ENCODE peak calls at places on chromosome 14, in five cellular contexts. N is cardiac fibroblast, C is kidney, M is bronchial epithelial cell, D is AG09309. Q is an unnamed sample.

GRCh38 chr14:80213602-80214001 is 2.3 kb upstream of the DIO2 start:
- DNase-seq in D (peak), M (peak), C (no peak), N (peak), Q (peak)

GRCh38 chr14:96091149-96091693 is 52.1 kb downstream of the C14orf132 start:
- DNase-seq in N (no peak), D (no peak), C (no peak), M (no peak), Q (no peak)

GRCh38 chr14:70943838-70944237 is 36.6 kb downstream of the PCNX1 start:
- DNase-seq in N (no peak), C (no peak), D (no peak), M (no peak), Q (no peak)

GRCh38 chr14:37170237-37170636 is 2.2 kb downstream of the SLC25A21 start:
- DNase-seq in M (peak), D (no peak), C (no peak), N (no peak), Q (no peak)

GRCh38 chr14:72892879-72893635 is 844 bp downstream of the DPF3 start:
- DNase-seq in M (no peak), D (no peak), N (no peak), C (peak), Q (peak)

GRCh38 chr14:98957211-98958047 is 314.6 kb downstream of the BCL11B start:
- DNase-seq in D (peak), M (peak), N (peak), C (no peak), Q (peak)

GRCh38 chr14:50083467-50084337 is 32.7 kb downstream of the VCPKMT start:
- DNase-seq in D (no peak), C (peak), M (no peak), N (no peak), Q (no peak)

GRCh38 chr14:72726444-72726843 is 167.5 kb downstream of the DPF3 start:
- DNase-seq in N (peak), D (no peak), C (no peak), M (no peak), Q (no peak)

GRCh38 chr14:21537088-21537424 is 10.9 kb upstream of the SALL2 start:
- DNase-seq in N (no peak), D (no peak), C (no peak), M (no peak), Q (no peak)

GRCh38 chr14:102545461-102546265 is 36.1 kb upstream of the ANKRD9 start:
- DNase-seq in M (no peak), D (peak), N (peak), C (no peak), Q (no peak)

GRCh38 chr14:101604228-101604934 is 43.1 kb downstream of the DIO3 start:
- DNase-seq in C (no peak), M (no peak), N (no peak), D (no peak), Q (no peak)

GRCh38 chr14:51328089-51328941 is 88.3 kb downstream of the TMX1 start:
- DNase-seq in M (peak), N (peak), D (no peak), C (no peak), Q (peak)

GRCh38 chr14:77459072-77459723 is 1.3 kb downstream of the AHSA1 start:
- DNase-seq in D (peak), N (peak), C (no peak), M (peak), Q (peak)

GRCh38 chr14:94992046-94992445 is 165.3 kb downstream of the DICER1 start:
- DNase-seq in M (peak), D (no peak), C (no peak), N (no peak), Q (no peak)

GRCh38 chr14:21868442-21869046 is 194.9 kb upstream of the OR4E1 start:
- DNase-seq in C (no peak), M (peak), D (no peak), N (peak), Q (peak)

GRCh38 chr14:31360919-31361662 is 59.3 kb downstream of the HEATR5A start:
- DNase-seq in D (no peak), M (peak), N (no peak), C (no peak), Q (peak)

GRCh38 chr14:33848706-33849454 is 102.0 kb downstream of the EGLN3 start:
- DNase-seq in D (no peak), M (peak), C (peak), N (peak), Q (peak)

GRCh38 chr14:78758333-78758732 is 588.2 kb downstream of the NRXN3 start:
- DNase-seq in D (no peak), C (no peak), M (peak), N (peak), Q (peak)

GRCh38 chr14:101681795-101682194 is 79.7 kb upstream of the PPP2R5C start:
- DNase-seq in D (no peak), M (no peak), C (no peak), N (no peak), Q (no peak)

GRCh38 chr14:89503458-89503996 is 86.5 kb upstream of the FOXN3 start:
- DNase-seq in M (no peak), N (no peak), D (no peak), C (no peak), Q (no peak)

GRCh38 chr14:60647081-60647836 is 2.0 kb downstream of the SIX1 start:
- DNase-seq in C (peak), N (no peak), D (no peak), M (peak), Q (peak)

GRCh38 chr14:61326847-61327246 is 5.5 kb downstream of the PRKCH start:
- DNase-seq in D (no peak), C (peak), M (peak), N (peak), Q (no peak)

GRCh38 chr14:50531595-50532501 is 521 bp downstream of the MAP4K5 start:
- DNase-seq in D (no peak), M (no peak), C (peak), N (peak), Q (peak)

GRCh38 chr14:63438065-63438757 is 105.0 kb downstream of the PPP2R5E start:
- DNase-seq in C (no peak), M (peak), D (peak), N (peak), Q (peak)

GRCh38 chr14:60760648-60761364 is 26.2 kb downstream of the MNAT1 start:
- DNase-seq in N (no peak), D (no peak), M (peak), C (no peak), Q (no peak)

GRCh38 chr14:58540693-58541092 is 97.1 kb upstream of the DACT1 start:
- DNase-seq in N (no peak), D (no peak), C (no peak), M (no peak), Q (peak)

GRCh38 chr14:58536975-58537374 is 100.8 kb upstream of the DACT1 start:
- DNase-seq in D (no peak), N (no peak), C (no peak), M (no peak), Q (no peak)

GRCh38 chr14:58541623-58542022 is 96.1 kb upstream of the DACT1 start:
- DNase-seq in C (no peak), N (no peak), D (no peak), M (no peak), Q (no peak)
- TF ChIP-seq CTCF in C (no peak), N (no peak), D (no peak), M (no peak), Q (no peak)

GRCh38 chr14:26730929-26731618 is 133.2 kb upstream of the NOVA1 start:
- DNase-seq in N (peak), D (no peak), M (peak), C (no peak), Q (peak)
- TF ChIP-seq CTCF in N (peak), D (peak), M (peak), C (peak), Q (peak)

GRCh38 chr14:105999361-106000028 is 473.1 kb downstream of the TMEM121 start:
- DNase-seq in D (no peak), M (no peak), C (peak), N (no peak), Q (no peak)
- TF ChIP-seq CTCF in D (peak), M (peak), C (no peak), N (peak), Q (peak)

GRCh38 chr14:29064305-29064704 is 297.7 kb downstream of the FOXG1 start:
- DNase-seq in N (no peak), D (no peak), M (no peak), C (no peak), Q (no peak)

GRCh38 chr14:29069228-29069627 is 302.6 kb downstream of the FOXG1 start:
- DNase-seq in D (no peak), C (no peak), M (no peak), N (no peak), Q (no peak)
- TF ChIP-seq CTCF in D (no peak), C (no peak), M (no peak), N (no peak), Q (no peak)

DNA sequence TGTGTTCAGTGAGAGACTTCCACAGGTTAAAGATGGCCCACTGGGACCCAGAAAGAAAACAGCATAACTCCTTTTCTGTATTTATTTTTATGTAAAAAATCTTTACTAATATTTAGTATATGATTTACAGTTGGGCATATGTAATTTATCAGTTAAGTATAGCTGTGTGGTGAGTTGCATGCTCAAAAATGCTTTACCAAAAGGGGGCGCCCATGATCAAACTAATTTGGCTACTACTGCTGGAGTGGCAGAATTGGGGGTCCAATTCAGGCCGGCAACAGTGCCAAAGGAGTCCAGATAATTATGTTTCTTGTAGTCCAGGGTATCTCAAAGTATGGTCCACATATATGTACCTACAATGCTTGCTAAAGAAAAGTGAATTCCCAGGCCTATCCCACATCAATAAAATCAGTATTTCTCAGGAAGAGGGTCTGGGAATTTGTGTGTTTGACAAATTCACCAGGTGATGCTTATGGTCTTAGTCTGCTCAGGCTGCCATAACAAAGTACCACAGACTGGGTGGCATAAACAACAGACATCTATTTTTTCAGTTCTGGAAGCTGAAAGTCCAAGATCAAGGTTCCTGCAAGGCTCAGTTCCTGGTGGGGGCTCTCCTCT is 152.0 kb downstream of the KTN1 start:
- DNase-seq in C (no peak), N (peak), M (no peak), D (no peak), Q (peak)
- TF ChIP-seq CTCF in C (peak), N (peak), M (peak), D (peak), Q (peak)

DNA sequence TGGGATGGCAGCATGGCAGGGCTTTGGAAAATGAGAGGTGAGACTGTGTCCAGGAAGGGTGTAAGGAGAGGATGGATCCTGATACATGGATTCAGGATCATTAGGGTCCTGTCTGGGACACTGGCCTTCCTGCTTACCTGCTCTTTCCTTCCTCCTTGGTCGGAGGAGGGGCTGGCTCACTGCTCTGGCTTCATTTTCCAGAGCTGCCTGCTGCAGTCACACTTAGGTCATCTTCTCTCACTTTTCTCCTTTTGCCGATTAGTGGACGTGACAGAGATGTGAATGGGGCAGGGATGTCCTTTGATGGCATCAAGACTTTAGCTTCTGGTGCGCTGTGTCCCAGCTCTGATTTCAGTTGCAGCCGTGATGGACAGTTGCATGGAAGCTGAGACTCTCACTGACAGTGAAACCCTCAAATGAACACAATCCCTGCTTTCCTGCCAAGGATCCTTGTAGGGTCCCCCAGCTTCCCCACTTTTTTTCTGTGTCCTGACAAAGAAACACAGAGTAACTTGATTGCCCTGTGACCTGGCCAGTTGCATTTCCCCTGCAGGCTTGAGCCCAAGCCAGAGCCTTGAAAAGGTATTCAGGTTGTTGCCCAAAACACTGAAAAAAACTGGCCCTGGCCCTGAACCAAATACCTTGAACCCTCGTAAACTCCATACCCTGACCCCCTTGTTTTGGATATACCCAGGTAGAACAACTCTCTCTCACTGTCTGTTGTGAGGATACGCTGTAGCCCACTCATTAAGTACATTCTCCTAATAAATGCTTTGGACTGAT is 756 bp upstream of the CIDEB start:
- DNase-seq in N (no peak), M (no peak), D (no peak), C (no peak), Q (no peak)
- TF ChIP-seq CTCF in N (no peak), M (no peak), D (no peak), C (no peak), Q (no peak)

GRCh38 chr14:106586098-106586704 is 1059.8 kb downstream of the TMEM121 start:
- DNase-seq in N (no peak), C (no peak), M (no peak), D (no peak), Q (no peak)
- TF ChIP-seq CTCF in N (no peak), C (no peak), M (no peak), D (peak), Q (no peak)

GRCh38 chr14:93648440-93649168 is 139.7 kb downstream of the PRIMA1 start:
- DNase-seq in D (no peak), N (no peak), C (no peak), M (peak), Q (peak)
- TF ChIP-seq CTCF in D (no peak), N (no peak), C (peak), M (peak), Q (no peak)

DNA sequence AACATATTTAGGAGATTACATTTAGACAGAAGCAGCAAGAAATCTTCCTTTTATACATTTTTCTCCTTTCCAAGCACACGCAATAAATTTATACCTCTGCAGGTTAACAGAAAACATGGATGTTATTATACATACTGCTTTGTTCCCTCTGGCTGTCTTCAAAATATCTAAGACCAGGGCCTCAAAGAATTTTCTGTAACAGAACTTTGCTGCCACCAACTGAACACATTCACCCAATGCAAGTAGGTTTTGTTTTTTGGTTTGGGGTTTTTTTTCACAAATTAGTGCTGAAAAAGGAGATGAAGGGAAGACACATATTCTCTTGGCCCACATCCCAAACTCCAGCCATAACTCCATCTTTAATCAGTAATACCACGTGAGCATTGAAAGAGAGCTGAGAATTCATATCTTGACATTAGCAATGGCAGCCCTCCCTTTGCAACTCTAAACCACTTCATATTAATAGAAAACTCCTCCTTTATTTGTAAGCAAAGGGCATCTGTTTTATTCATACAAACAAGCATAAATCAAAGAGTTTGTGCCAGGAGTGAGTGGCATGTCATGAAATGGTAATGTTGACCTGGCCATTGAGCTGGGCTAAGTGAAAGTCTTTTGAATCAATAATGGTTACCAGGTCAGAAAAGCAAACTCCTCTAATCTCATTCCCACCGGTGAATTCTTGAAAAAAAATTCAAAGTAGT is 150.8 kb upstream of the FSCB start:
- DNase-seq in M (peak), D (peak), N (peak), C (no peak), Q (peak)
- TF ChIP-seq CTCF in M (peak), D (peak), N (peak), C (peak), Q (peak)